ENCODE peak calls at places on chromosomes 12 and 14, in nine cellular contexts. P is astrocyte of the hippocampus, N is ovary, F is RKO, X is Ammon's horn, D is amygdala, L is head of caudate nucleus, E is suprapubic skin, S is WTC11. W is an unnamed sample.
A peak's percentile ranks its signal among the peaks of the same experiment; 100 is the strongest.

GRCh38 chr14:66233571-66233970 is 252.6 kb upstream of the CCDC196 start:
- DNase-seq in P (no peak), N (no peak), F (no peak), X (no peak), D (no peak), L (no peak), E (no peak), S (no peak), W (no peak)

GRCh38 chr14:95727084-95727700 is 13.3 kb upstream of the TCL1A start:
- DNase-seq in P (no peak), N (no peak), F (no peak), X (no peak), D (no peak), L (no peak), E (no peak), S (no peak), W (no peak)

GRCh38 chr14:64218344-64219240 is 75.6 kb downstream of the ESR2 start:
- DNase-seq in P (no peak), N (peak; percentile 65), F (no peak), X (no peak), D (no peak), L (no peak), E (no peak), S (no peak), W (no peak)

GRCh38 chr14:26008290-26008689 is 589.5 kb downstream of the NOVA1 start:
- DNase-seq in P (no peak), N (no peak), F (peak; percentile 17), X (no peak), D (no peak), L (no peak), E (no peak), S (peak; percentile 22), W (no peak)

GRCh38 chr14:39873793-39874192 is 441.6 kb upstream of the FBXO33 start:
- DNase-seq in P (no peak), N (no peak), F (no peak), X (no peak), D (no peak), L (no peak), E (no peak), S (no peak), W (no peak)

GRCh38 chr14:60381909-60382308 is 104.0 kb downstream of the C14orf39 start:
- DNase-seq in P (no peak), N (no peak), F (no peak), X (no peak), D (no peak), L (no peak), E (no peak), S (no peak), W (no peak)

GRCh38 chr12:56898938-56899337 is 35.3 kb downstream of the SDR9C7 start:
- DNase-seq in P (no peak), N (no peak), F (no peak), X (no peak), D (no peak), L (no peak), E (no peak), S (no peak), W (no peak)

GRCh38 chr14:78157855-78158436 is 12.2 kb upstream of the NRXN3 start:
- DNase-seq in P (peak; percentile 79), N (no peak), F (peak; percentile 53), X (no peak), D (no peak), L (no peak), E (no peak), S (peak; percentile 57), W (peak; percentile 33)

GRCh38 chr12:46677749-46678148 is 148.0 kb downstream of the SLC38A4 start:
- DNase-seq in P (peak; percentile 37), N (no peak), F (peak; percentile 73), X (no peak), D (no peak), L (no peak), E (no peak), S (no peak), W (no peak)

GRCh38 chr12:93434305-93434704 is 7.4 kb downstream of the UBE2N start:
- DNase-seq in P (no peak), N (no peak), F (no peak), X (no peak), D (no peak), L (no peak), E (no peak), S (no peak), W (no peak)

GRCh38 chr12:50186667-50187066 is 19.5 kb upstream of the CERS5 start:
- DNase-seq in P (peak; percentile 74), N (no peak), F (no peak), X (no peak), D (no peak), L (no peak), E (no peak), S (no peak), W (peak; percentile 37)

GRCh38 chr12:617304-617915 is 45.8 kb downstream of the NINJ2 start:
- DNase-seq in P (peak; percentile 24), N (peak; percentile 66), F (no peak), X (peak; percentile 54), D (peak; percentile 12), L (peak; percentile 47), E (no peak), S (no peak), W (no peak)

GRCh38 chr12:45216983-45217485 is 1.1 kb downstream of the ANO6 start:
- DNase-seq in P (peak; percentile 43), N (no peak), F (peak; percentile 38), X (no peak), D (no peak), L (no peak), E (no peak), S (no peak), W (no peak)

GRCh38 chr12:60205500-60205899 is 609.7 kb downstream of the SLC16A7 start:
- DNase-seq in P (peak; percentile 81), N (no peak), F (peak; percentile 13), X (no peak), D (no peak), L (no peak), E (no peak), S (no peak), W (peak; percentile 4)

GRCh38 chr12:92927055-92927435 is 2.0 kb downstream of the EEA1 start:
- DNase-seq in P (peak; percentile 58), N (no peak), F (peak; percentile 79), X (peak; percentile 53), D (no peak), L (peak; percentile 28), E (peak; percentile 71), S (no peak), W (peak; percentile 24)

GRCh38 chr14:104209985-104210520 is 71.7 kb downstream of the KIF26A start:
- DNase-seq in P (no peak), N (no peak), F (no peak), X (peak; percentile 27), D (no peak), L (no peak), E (no peak), S (no peak), W (no peak)

GRCh38 chr12:79174656-79175055 is 310.1 kb downstream of the SYT1 start:
- DNase-seq in P (peak; percentile 72), N (no peak), F (peak; percentile 52), X (peak; percentile 48), D (no peak), L (no peak), E (no peak), S (no peak), W (peak; percentile 37)